ENCODE peak calls at places on chromosome 20, in six cellular contexts. One of them, this sample, is unnamed.
A peak's percentile ranks its signal among the peaks of the same experiment; 100 is the strongest.

GRCh38 chr20:34562643-34563042 is 4.1 kb downstream of the MAP1LC3A start:
- DNase-seq in thoracic aorta: no peak
- DNase-seq in PC-3: peak; percentile 21
- DNase-seq in esophagus muscularis mucosa: no peak
- DNase-seq in left lung: no peak
- DNase-seq in cardiac muscle cell: no peak
- DNase-seq in this sample: no peak

GRCh38 chr20:41697861-41698559 is 79.8 kb upstream of the CHD6 start:
- DNase-seq in thoracic aorta: no peak
- DNase-seq in PC-3: peak; percentile 70
- DNase-seq in esophagus muscularis mucosa: no peak
- DNase-seq in left lung: no peak
- DNase-seq in cardiac muscle cell: peak; percentile 13
- DNase-seq in this sample: no peak

GRCh38 chr20:37345339-37346231 is at the start of gene SRC:
- DNase-seq in thoracic aorta: no peak
- DNase-seq in PC-3: peak; percentile 73
- DNase-seq in esophagus muscularis mucosa: peak; percentile 95
- DNase-seq in left lung: peak; percentile 95
- DNase-seq in cardiac muscle cell: peak; percentile 74
- DNase-seq in this sample: peak; percentile 81

GRCh38 chr20:36301359-36302119 is 4.6 kb upstream of the DLGAP4 start:
- DNase-seq in thoracic aorta: no peak
- DNase-seq in PC-3: no peak
- DNase-seq in esophagus muscularis mucosa: no peak
- DNase-seq in left lung: no peak
- DNase-seq in cardiac muscle cell: no peak
- DNase-seq in this sample: no peak

GRCh38 chr20:51439160-51439689 is 103.3 kb downstream of the NFATC2 start:
- DNase-seq in thoracic aorta: no peak
- DNase-seq in PC-3: no peak
- DNase-seq in esophagus muscularis mucosa: no peak
- DNase-seq in left lung: no peak
- DNase-seq in cardiac muscle cell: no peak
- DNase-seq in this sample: no peak

GRCh38 chr20:13288357-13288756 is 67.3 kb downstream of the ISM1 start:
- DNase-seq in thoracic aorta: no peak
- DNase-seq in PC-3: no peak
- DNase-seq in esophagus muscularis mucosa: no peak
- DNase-seq in left lung: peak; percentile 49
- DNase-seq in cardiac muscle cell: no peak
- DNase-seq in this sample: no peak

GRCh38 chr20:14401479-14402138 is 64.2 kb upstream of the FLRT3 start:
- DNase-seq in thoracic aorta: no peak
- DNase-seq in PC-3: no peak
- DNase-seq in esophagus muscularis mucosa: no peak
- DNase-seq in left lung: no peak
- DNase-seq in cardiac muscle cell: no peak
- DNase-seq in this sample: no peak

GRCh38 chr20:20010639-20011500 is 6.3 kb upstream of the NAA20 start:
- DNase-seq in thoracic aorta: no peak
- DNase-seq in PC-3: peak; percentile 77
- DNase-seq in esophagus muscularis mucosa: no peak
- DNase-seq in left lung: no peak
- DNase-seq in cardiac muscle cell: no peak
- DNase-seq in this sample: no peak

GRCh38 chr20:38049800-38050199 is 16.3 kb downstream of the RPRD1B start:
- DNase-seq in thoracic aorta: no peak
- DNase-seq in PC-3: peak; percentile 86
- DNase-seq in esophagus muscularis mucosa: no peak
- DNase-seq in left lung: no peak
- DNase-seq in cardiac muscle cell: no peak
- DNase-seq in this sample: no peak

GRCh38 chr20:25470045-25470444 is 62.6 kb downstream of the GINS1 start:
- DNase-seq in thoracic aorta: no peak
- DNase-seq in PC-3: peak; percentile 68
- DNase-seq in esophagus muscularis mucosa: no peak
- DNase-seq in left lung: no peak
- DNase-seq in cardiac muscle cell: peak; percentile 54
- DNase-seq in this sample: no peak

GRCh38 chr20:44601801-44602204 is 19.4 kb downstream of the PKIG start:
- DNase-seq in thoracic aorta: peak; percentile 66
- DNase-seq in PC-3: no peak
- DNase-seq in esophagus muscularis mucosa: no peak
- DNase-seq in left lung: no peak
- DNase-seq in cardiac muscle cell: no peak
- DNase-seq in this sample: no peak

GRCh38 chr20:39298116-39298515 is 336.0 kb downstream of the DHX35 start:
- DNase-seq in thoracic aorta: no peak
- DNase-seq in PC-3: no peak
- DNase-seq in esophagus muscularis mucosa: no peak
- DNase-seq in left lung: peak; percentile 47
- DNase-seq in cardiac muscle cell: no peak
- DNase-seq in this sample: no peak

GRCh38 chr20:31698803-31699718 is 23.6 kb downstream of the BCL2L1 start:
- DNase-seq in thoracic aorta: peak; percentile 67
- DNase-seq in PC-3: peak; percentile 88
- DNase-seq in esophagus muscularis mucosa: no peak
- DNase-seq in left lung: no peak
- DNase-seq in cardiac muscle cell: no peak
- DNase-seq in this sample: no peak

GRCh38 chr20:21174425-21175239 is 48.8 kb downstream of the KIZ start:
- DNase-seq in thoracic aorta: no peak
- DNase-seq in PC-3: no peak
- DNase-seq in esophagus muscularis mucosa: no peak
- DNase-seq in left lung: no peak
- DNase-seq in cardiac muscle cell: no peak
- DNase-seq in this sample: no peak

GRCh38 chr20:61191096-61191495 is 61.0 kb upstream of the CDH4 start:
- DNase-seq in thoracic aorta: no peak
- DNase-seq in PC-3: no peak
- DNase-seq in esophagus muscularis mucosa: no peak
- DNase-seq in left lung: no peak
- DNase-seq in cardiac muscle cell: no peak
- DNase-seq in this sample: no peak

GRCh38 chr20:14925286-14925685 is 587.9 kb upstream of the FLRT3 start:
- DNase-seq in thoracic aorta: no peak
- DNase-seq in PC-3: peak; percentile 68
- DNase-seq in esophagus muscularis mucosa: no peak
- DNase-seq in left lung: no peak
- DNase-seq in cardiac muscle cell: no peak
- DNase-seq in this sample: no peak

GRCh38 chr20:57258055-57258454 is 8.4 kb downstream of the BMP7 start:
- DNase-seq in thoracic aorta: no peak
- DNase-seq in PC-3: no peak
- DNase-seq in esophagus muscularis mucosa: no peak
- DNase-seq in left lung: no peak
- DNase-seq in cardiac muscle cell: no peak
- DNase-seq in this sample: no peak
- H3K4me1 ChIP-seq in thoracic aorta: no peaks in the 10 kb centered on the region
- H3K4me1 ChIP-seq in PC-3: no peaks in the 10 kb centered on the region
- H3K4me1 ChIP-seq in esophagus muscularis mucosa: peaks cover 24% of the 10 kb centered on the region
- H3K4me1 ChIP-seq in left lung: no peaks in the 10 kb centered on the region
- H3K4me1 ChIP-seq in cardiac muscle cell: peaks cover 61% of the 10 kb centered on the region
- H3K4me1 ChIP-seq in this sample: no peaks in the 10 kb centered on the region

GRCh38 chr20:1899169-1899525 is 3.9 kb downstream of the SIRPA start:
- DNase-seq in thoracic aorta: no peak
- DNase-seq in PC-3: no peak
- DNase-seq in esophagus muscularis mucosa: no peak
- DNase-seq in left lung: no peak
- DNase-seq in cardiac muscle cell: no peak
- DNase-seq in this sample: no peak
- H3K27ac ChIP-seq in thoracic aorta: peak overlapping the region; percentile 5
- H3K27ac ChIP-seq in PC-3: no peak overlapping the region
- H3K27ac ChIP-seq in esophagus muscularis mucosa: peak overlapping the region; percentile 40
- H3K27ac ChIP-seq in left lung: peak overlapping the region; percentile 28
- H3K27ac ChIP-seq in cardiac muscle cell: peak overlapping the region; percentile 69
- H3K27ac ChIP-seq in this sample: no peak overlapping the region

GRCh38 chr20:58667975-58668374 is 16.9 kb downstream of the STX16 start:
- DNase-seq in thoracic aorta: no peak
- DNase-seq in PC-3: no peak
- DNase-seq in esophagus muscularis mucosa: peak; percentile 53
- DNase-seq in left lung: no peak
- DNase-seq in cardiac muscle cell: no peak
- DNase-seq in this sample: no peak

GRCh38 chr20:58664883-58665282 is 13.8 kb downstream of the STX16 start:
- DNase-seq in thoracic aorta: no peak
- DNase-seq in PC-3: no peak
- DNase-seq in esophagus muscularis mucosa: peak; percentile 26
- DNase-seq in left lung: no peak
- DNase-seq in cardiac muscle cell: no peak
- DNase-seq in this sample: no peak

GRCh38 chr20:58665606-58666005 is 14.5 kb downstream of the STX16 start:
- DNase-seq in thoracic aorta: no peak
- DNase-seq in PC-3: no peak
- DNase-seq in esophagus muscularis mucosa: peak; percentile 60
- DNase-seq in left lung: no peak
- DNase-seq in cardiac muscle cell: no peak
- DNase-seq in this sample: no peak

GRCh38 chr20:58668901-58669286 is 17.8 kb downstream of the STX16 start:
- DNase-seq in thoracic aorta: no peak
- DNase-seq in PC-3: no peak
- DNase-seq in esophagus muscularis mucosa: no peak
- DNase-seq in left lung: no peak
- DNase-seq in cardiac muscle cell: no peak
- DNase-seq in this sample: no peak

GRCh38 chr20:58666702-58667101 is 15.6 kb downstream of the STX16 start:
- DNase-seq in thoracic aorta: no peak
- DNase-seq in PC-3: no peak
- DNase-seq in esophagus muscularis mucosa: no peak
- DNase-seq in left lung: no peak
- DNase-seq in cardiac muscle cell: no peak
- DNase-seq in this sample: no peak
- H3K36me3 ChIP-seq in thoracic aorta: peaks cover 26% of the 10 kb centered on the region
- H3K36me3 ChIP-seq in PC-3: peaks cover 58% of the 10 kb centered on the region
- H3K36me3 ChIP-seq in esophagus muscularis mucosa: peaks cover 31% of the 10 kb centered on the region
- H3K36me3 ChIP-seq in left lung: no peaks in the 10 kb centered on the region
- H3K36me3 ChIP-seq in cardiac muscle cell: peaks cover 32% of the 10 kb centered on the region
- H3K36me3 ChIP-seq in this sample: peaks cover 10% of the 10 kb centered on the region

DNA sequence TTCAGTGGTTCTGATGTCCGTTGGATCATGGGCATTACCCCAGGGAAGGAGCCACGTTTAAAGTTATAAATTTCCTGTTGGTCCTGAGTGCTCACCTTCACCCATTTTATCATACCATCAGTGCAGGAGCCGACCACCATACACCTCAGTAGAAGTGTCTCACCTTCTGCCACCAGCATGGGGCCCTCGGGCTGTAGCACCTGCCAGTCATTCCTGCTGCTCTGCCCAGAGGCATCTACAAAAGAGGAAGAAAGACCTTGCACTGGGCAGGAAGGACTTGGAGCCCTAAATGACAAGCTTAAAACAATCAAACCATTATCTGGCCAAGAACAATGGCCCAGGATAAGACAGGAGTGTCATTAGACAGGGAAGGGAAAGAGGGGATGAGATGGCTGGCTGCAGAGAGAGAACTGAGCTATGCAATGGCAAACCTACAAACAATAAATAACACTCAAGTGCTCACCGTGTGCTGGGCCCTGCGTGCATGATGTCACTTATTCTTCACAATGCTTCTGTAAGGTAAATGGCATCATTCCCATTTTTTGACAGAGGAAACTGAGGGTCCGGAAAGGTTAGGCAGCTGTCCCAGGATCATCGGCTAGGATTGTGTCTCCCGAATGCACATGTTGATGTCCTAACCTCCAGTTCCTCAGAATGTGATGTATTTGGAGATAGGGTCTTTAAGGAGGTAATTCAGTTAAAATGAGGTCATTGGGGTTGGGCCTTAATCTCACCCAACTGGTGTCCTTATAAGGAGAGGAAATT is 11.2 kb downstream of the SIRPB2 start:
- DNase-seq in thoracic aorta: no peak
- DNase-seq in PC-3: no peak
- DNase-seq in esophagus muscularis mucosa: peak; percentile 64
- DNase-seq in left lung: no peak
- DNase-seq in cardiac muscle cell: no peak
- DNase-seq in this sample: no peak
- H3K4me1 ChIP-seq in thoracic aorta: no peaks in the 10 kb centered on the region
- H3K4me1 ChIP-seq in PC-3: peaks cover 52% of the 10 kb centered on the region
- H3K4me1 ChIP-seq in esophagus muscularis mucosa: no peaks in the 10 kb centered on the region
- H3K4me1 ChIP-seq in left lung: peaks cover 14% of the 10 kb centered on the region
- H3K4me1 ChIP-seq in cardiac muscle cell: no peaks in the 10 kb centered on the region
- H3K4me1 ChIP-seq in this sample: no peaks in the 10 kb centered on the region

GRCh38 chr20:43456809-43457639 is 672 bp upstream of the SRSF6 start:
- DNase-seq in thoracic aorta: peak; percentile 83
- DNase-seq in PC-3: peak; percentile 89
- DNase-seq in esophagus muscularis mucosa: peak; percentile 99
- DNase-seq in left lung: peak; percentile 88
- DNase-seq in cardiac muscle cell: peak; percentile 97
- DNase-seq in this sample: peak; percentile 87
- H3K27ac ChIP-seq in thoracic aorta: peak overlapping the region; percentile 99
- H3K27ac ChIP-seq in PC-3: peak overlapping the region; percentile 89
- H3K27ac ChIP-seq in esophagus muscularis mucosa: peak overlapping the region; percentile 99
- H3K27ac ChIP-seq in left lung: peak overlapping the region; percentile 100
- H3K27ac ChIP-seq in cardiac muscle cell: peak overlapping the region; percentile 100
- H3K27ac ChIP-seq in this sample: peak overlapping the region; percentile 99